ENCODE peak calls at places on chromosomes 12 and 14, in four cellular contexts. C is hepatocyte, Y is AG04450, U is retinal pigment epithelial cell. T is an unnamed sample.

GRCh38 chr12:109777544-109777943 is 55.7 kb downstream of the TRPV4 start:
- DNase-seq in C (no peak), Y (no peak), U (no peak), T (no peak)

GRCh38 chr12:48810817-48811453 is 7.4 kb upstream of the CACNB3 start:
- DNase-seq in C (peak; percentile 76), Y (peak; percentile 96), U (peak; percentile 48), T (no peak)

GRCh38 chr14:103711516-103712431 is 3.5 kb downstream of the XRCC3 start:
- DNase-seq in C (no peak), Y (no peak), U (no peak), T (peak; percentile 86)

GRCh38 chr12:98401427-98401826 is 114.0 kb upstream of the TMPO start:
- DNase-seq in C (no peak), Y (no peak), U (no peak), T (no peak)

GRCh38 chr14:33978892-33979612 is 28.2 kb upstream of the EGLN3 start:
- DNase-seq in C (no peak), Y (no peak), U (no peak), T (no peak)

GRCh38 chr12:8088574-8088973 is 6.5 kb downstream of the NECAP1 start:
- DNase-seq in C (no peak), Y (no peak), U (no peak), T (no peak)

GRCh38 chr14:52706724-52707706 is at the start of gene PSMC6:
- DNase-seq in C (peak; percentile 96), Y (peak; percentile 42), U (peak; percentile 62), T (peak; percentile 96)

GRCh38 chr12:104958009-104958945 is at the start of gene SLC41A2:
- DNase-seq in C (peak; percentile 89), Y (peak; percentile 83), U (peak; percentile 96), T (peak; percentile 89)

GRCh38 chr12:78556651-78557050 is 307.9 kb upstream of the SYT1 start:
- DNase-seq in C (no peak), Y (no peak), U (no peak), T (no peak)

GRCh38 chr14:88005978-88006851 is 1.3 kb downstream of the GPR65 start:
- DNase-seq in C (no peak), Y (no peak), U (no peak), T (no peak)

GRCh38 chr14:59870277-59871165 is at the start of gene RTN1:
- DNase-seq in C (peak; percentile 63), Y (peak; percentile 2), U (peak; percentile 6), T (no peak)

GRCh38 chr14:59869381-59870255 is 958 bp downstream of the RTN1 start:
- DNase-seq in C (no peak), Y (no peak), U (no peak), T (no peak)

GRCh38 chr14:59868021-59868420 is 2.6 kb downstream of the RTN1 start:
- DNase-seq in C (no peak), Y (no peak), U (no peak), T (no peak)

GRCh38 chr14:59871166-59871495 is 555 bp upstream of the RTN1 start:
- DNase-seq in C (no peak), Y (no peak), U (no peak), T (no peak)
- H3K4me3 ChIP-seq in C (peak overlapping the region; percentile 59), Y (peak overlapping the region; percentile 54), U (peak overlapping the region; percentile 66), T (peak overlapping the region; percentile 76)

GRCh38 chr12:127363392-127363791 is 903.6 kb upstream of the TMEM132C start:
- DNase-seq in C (no peak), Y (no peak), U (no peak), T (no peak)
- TF ChIP-seq CTCF in C (no peak), Y (peak; percentile 12), U (peak; percentile 22), T (no peak)

GRCh38 chr12:25387136-25388050 is 136.7 kb upstream of the KRAS start:
- DNase-seq in C (peak; percentile 93), Y (peak; percentile 82), U (peak; percentile 65), T (peak; percentile 88)
- H3K4me3 ChIP-seq in C (peak overlapping the region; percentile 35), Y (peak overlapping the region; percentile 82), U (peak overlapping the region; percentile 65), T (peak overlapping the region; percentile 88)

DNA sequence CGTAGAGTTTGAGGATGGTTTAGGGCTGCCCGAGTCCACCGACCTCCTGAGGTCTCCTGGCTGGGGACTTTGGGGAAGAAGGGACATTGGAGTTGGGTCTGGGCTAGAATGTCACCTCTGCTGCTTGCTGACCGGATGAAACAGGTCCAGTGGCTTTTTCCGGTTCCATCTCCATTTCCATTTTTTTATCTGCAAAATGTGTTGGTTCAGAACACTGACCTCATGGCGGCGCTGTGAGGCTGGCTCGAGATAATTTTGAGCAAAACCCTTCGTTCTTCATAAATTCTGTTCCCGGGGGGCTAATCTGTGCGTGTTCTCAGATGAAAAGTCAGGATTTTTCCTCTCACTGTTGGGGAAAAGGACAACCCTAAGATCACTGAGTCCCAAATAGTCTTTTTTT is 11.7 kb upstream of the MYL2 start:
- DNase-seq in C (no peak), Y (no peak), U (no peak), T (peak; percentile 41)
- TF ChIP-seq CTCF in C (peak; percentile 16), Y (peak; percentile 18), U (peak; percentile 47), T (no peak)

GRCh38 chr12:95185096-95185495 is 32.2 kb downstream of the FGD6 start:
- DNase-seq in C (no peak), Y (peak; percentile 23), U (no peak), T (no peak)

GRCh38 chr12:95181103-95181502 is 36.2 kb downstream of the FGD6 start:
- DNase-seq in C (no peak), Y (no peak), U (no peak), T (no peak)

GRCh38 chr12:95185834-95186233 is 31.4 kb downstream of the FGD6 start:
- DNase-seq in C (no peak), Y (no peak), U (no peak), T (no peak)

GRCh38 chr12:95182868-95183415 is 34.3 kb downstream of the FGD6 start:
- DNase-seq in C (no peak), Y (no peak), U (no peak), T (no peak)

GRCh38 chr12:95184119-95184518 is 33.1 kb downstream of the FGD6 start:
- DNase-seq in C (no peak), Y (no peak), U (no peak), T (no peak)
- H3K4me3 ChIP-seq in C (no peak overlapping the region), Y (no peak overlapping the region), U (no peak overlapping the region), T (no peak overlapping the region)

GRCh38 chr12:71938728-71939385 is at the start of gene TPH2:
- DNase-seq in C (peak; percentile 87), Y (no peak), U (peak; percentile 29), T (no peak)
- TF ChIP-seq CTCF in C (peak; percentile 61), Y (peak; percentile 83), U (peak; percentile 83), T (no peak)

GRCh38 chr12:53811606-53812005 is 59.8 kb upstream of the CISTR start:
- DNase-seq in C (no peak), Y (no peak), U (no peak), T (no peak)
- H3K4me3 ChIP-seq in C (no peak overlapping the region), Y (no peak overlapping the region), U (no peak overlapping the region), T (no peak overlapping the region)

DNA sequence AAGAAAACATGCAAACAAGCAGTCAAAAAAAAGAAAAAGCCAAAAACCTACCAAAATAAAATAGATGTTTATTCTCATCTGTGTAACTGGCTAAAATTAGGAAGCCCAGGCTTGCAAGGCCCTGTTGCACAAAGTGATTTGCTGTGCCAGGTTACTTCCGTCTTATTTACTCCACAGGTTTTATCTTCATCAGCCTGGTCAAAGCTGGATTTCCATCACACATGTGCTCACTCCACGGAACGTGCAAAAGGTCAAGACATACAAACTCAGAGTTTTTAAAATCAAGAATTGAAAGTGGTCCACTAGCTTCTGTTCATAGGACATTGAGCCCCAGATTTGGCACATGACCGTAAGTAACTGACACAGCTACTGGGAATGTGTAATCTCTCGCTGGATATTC is 14.8 kb downstream of the KCNJ8 start:
- DNase-seq in C (no peak), Y (no peak), U (no peak), T (no peak)
- TF ChIP-seq CTCF in C (no peak), Y (no peak), U (no peak), T (no peak)

GRCh38 chr14:94025720-94026119 is 420 bp upstream of the OTUB2 start:
- DNase-seq in C (no peak), Y (no peak), U (no peak), T (no peak)
- H3K4me3 ChIP-seq in C (no peak overlapping the region), Y (no peak overlapping the region), U (peak overlapping the region; percentile 51), T (peak overlapping the region; percentile 85)